ENCODE peak calls at places on chromosomes 6 and 20, in four cellular contexts. F is breast epithelium, X is stomach, L is sigmoid colon. J is an unnamed sample.

GRCh38 chr6:144283781-144284473 is 1.2 kb upstream of the UTRN start:
- DNase-seq in X (no peak), F (no peak), L (no peak), J (no peak)

GRCh38 chr6:110034637-110035096 is 56.6 kb downstream of the GPR6 start:
- DNase-seq in F (no peak), X (no peak), L (no peak), J (no peak)

GRCh38 chr6:111661541-111662041 is 55.9 kb upstream of the TRAF3IP2 start:
- DNase-seq in L (no peak), F (no peak), X (peak; percentile 60), J (no peak)

GRCh38 chr6:29953001-29953436 is 10.7 kb downstream of the HLA-A start:
- DNase-seq in X (no peak), L (no peak), F (no peak), J (no peak)

GRCh38 chr6:113306552-113307145 is 550.5 kb upstream of the MARCKS start:
- DNase-seq in X (peak; percentile 87), F (peak; percentile 73), L (peak; percentile 81), J (no peak)

GRCh38 chr20:22339091-22339881 is 245.1 kb downstream of the FOXA2 start:
- DNase-seq in X (no peak), F (no peak), L (no peak), J (peak; percentile 38)

GRCh38 chr6:136772685-136773472 is 19.4 kb downstream of the MAP3K5 start:
- DNase-seq in L (no peak), F (no peak), X (no peak), J (no peak)

GRCh38 chr20:44460795-44461141 is 14.9 kb upstream of the TTPAL start:
- DNase-seq in F (no peak), L (no peak), X (no peak), J (peak; percentile 57)

GRCh38 chr6:40356242-40356910 is 230.8 kb downstream of the LRFN2 start:
- DNase-seq in X (no peak), L (no peak), F (no peak), J (no peak)

GRCh38 chr20:54067606-54068174 is 2.7 kb downstream of the BCAS1 start:
- DNase-seq in L (no peak), F (peak; percentile 78), X (peak; percentile 94), J (no peak)

GRCh38 chr6:139531148-139531547 is 156.7 kb upstream of the CITED2 start:
- DNase-seq in F (no peak), X (no peak), L (no peak), J (no peak)

DNA sequence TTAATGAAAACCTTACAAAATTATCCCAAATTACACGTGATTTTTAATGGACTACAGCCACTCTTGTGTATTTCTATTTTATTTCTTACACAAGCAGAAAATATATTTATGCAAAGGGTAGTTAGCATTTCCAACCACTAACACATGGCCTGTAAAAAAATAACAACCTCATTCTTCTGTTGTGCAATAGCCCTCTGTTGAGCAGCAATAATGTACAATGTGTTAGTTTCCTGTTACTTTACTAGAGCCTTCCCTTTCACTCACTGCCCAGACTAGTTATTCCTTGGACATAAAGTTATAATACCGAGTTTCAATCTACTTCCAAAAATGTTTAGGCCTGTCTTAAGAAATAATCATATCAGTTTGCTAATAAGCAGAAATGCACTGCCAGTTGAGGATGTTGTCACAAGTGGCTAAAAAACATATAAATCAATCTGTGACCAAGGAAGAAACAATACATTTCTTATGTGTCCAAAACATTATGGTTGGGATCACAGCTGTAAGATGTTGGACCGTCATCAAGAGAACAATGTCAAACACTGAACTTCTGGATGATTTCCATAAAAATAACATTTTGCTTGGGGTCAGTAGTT is 73.7 kb upstream of the RNF146 start:
- DNase-seq in L (no peak), F (no peak), X (no peak), J (no peak)
- TF ChIP-seq POLR2AphosphoS5 in L (peak; percentile 58), F (no peak), X (peak; percentile 6), J (no peak)

DNA sequence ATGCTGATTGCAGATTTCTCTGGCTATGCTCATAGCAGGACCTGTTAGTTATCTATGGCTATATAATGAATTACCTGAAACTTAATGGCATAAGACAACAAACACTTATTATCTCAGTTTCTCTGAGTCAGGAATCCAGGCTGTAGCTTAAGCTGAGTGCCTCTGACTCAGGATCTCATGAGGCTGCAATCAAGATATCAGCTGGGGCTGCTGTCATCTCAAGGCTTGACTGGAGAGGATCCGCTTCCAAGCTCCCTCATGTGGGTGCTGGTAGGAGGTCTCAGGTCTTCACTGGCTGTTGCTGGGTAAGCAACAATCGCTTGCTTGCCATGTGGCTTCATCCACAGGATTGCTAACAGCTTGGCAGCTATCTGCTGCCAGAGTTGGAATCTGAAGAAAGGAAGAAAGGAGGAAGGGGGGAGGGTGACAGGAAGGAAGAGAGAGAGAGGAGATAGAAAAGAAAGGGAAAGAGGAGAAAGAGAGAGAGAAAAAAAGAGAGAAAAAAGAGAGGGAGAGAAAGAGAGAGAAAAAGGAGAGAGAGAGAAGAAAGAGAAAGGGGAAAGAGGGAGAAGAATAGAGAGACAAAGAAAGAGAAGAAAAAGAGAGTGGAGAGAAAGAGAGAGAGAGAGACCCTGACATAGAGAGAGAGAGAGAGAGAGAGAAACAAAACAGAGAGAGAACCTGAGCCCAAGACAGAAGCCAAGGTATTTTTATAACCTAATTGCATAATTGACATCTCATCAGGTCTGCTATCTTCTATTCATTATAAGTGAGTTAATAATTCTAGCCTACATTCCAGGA is 579.0 kb upstream of the BTBD3 start:
- DNase-seq in F (no peak), L (no peak), X (no peak), J (no peak)
- TF ChIP-seq POLR2AphosphoS5 in F (no peak), L (no peak), X (no peak), J (no peak)

GRCh38 chr6:12017263-12017662 is 5.2 kb downstream of the HIVEP1 start:
- DNase-seq in L (no peak), X (no peak), F (no peak), J (no peak)
- TF ChIP-seq POLR2AphosphoS5 in L (no peak), X (no peak), F (no peak), J (no peak)

DNA sequence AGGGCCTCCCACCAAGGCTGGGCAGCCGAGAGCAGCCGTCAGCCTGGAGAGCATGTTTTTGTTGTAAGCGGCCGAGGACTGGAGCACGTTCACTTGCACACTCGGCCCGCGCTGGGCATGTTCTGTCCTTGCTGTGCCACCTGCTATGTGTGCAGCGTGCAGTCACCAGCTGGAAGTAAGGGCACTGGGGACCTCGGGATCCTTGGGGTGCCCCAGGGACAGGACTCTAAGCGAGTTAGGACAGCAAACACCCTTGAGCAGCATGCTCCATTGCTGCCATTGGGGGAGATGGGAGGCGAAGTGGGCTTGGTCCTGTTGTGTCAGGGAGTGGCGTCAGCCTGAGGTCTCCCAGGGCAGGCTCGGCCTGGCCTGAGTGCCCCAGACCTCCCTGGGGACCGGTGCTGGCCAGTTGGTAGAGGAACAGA is 18.6 kb downstream of the DYNLT1 start:
- DNase-seq in L (no peak), X (peak; percentile 23), F (no peak), J (no peak)
- TF ChIP-seq POLR2AphosphoS5 in L (no peak), X (no peak), F (no peak), J (no peak)

GRCh38 chr6:150241751-150242150 is 98.9 kb downstream of the PPP1R14C start:
- DNase-seq in L (no peak), X (no peak), F (no peak), J (no peak)
- TF ChIP-seq POLR2AphosphoS5 in L (no peak), X (no peak), F (no peak), J (no peak)

GRCh38 chr20:36585410-36586125 is 12.2 kb downstream of the TGIF2 start:
- DNase-seq in X (no peak), L (no peak), F (no peak), J (no peak)
- TF ChIP-seq POLR2AphosphoS5 in X (no peak), L (no peak), F (no peak), J (no peak)

DNA sequence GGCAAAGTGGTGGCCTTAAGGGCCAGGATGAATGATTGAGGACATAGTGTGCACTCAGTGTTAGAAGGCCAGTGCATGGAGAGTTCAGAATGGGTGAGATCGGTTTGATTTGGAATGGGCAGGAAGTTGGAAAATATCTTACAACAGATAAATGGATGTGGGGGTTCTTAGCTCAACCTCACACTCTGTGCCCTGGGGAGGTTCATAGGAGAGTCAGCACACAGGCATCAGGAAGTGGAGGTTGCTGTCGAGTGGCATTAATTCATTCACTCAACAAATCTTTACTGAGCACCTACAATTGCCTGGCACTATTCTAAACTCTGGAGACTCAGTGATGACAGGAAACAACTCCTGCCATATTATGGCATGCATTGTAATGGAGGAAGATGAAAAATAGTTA is 313.7 kb upstream of the SUPT3H start:
- DNase-seq in F (no peak), L (no peak), X (no peak), J (no peak)
- TF ChIP-seq POLR2AphosphoS5 in F (no peak), L (no peak), X (no peak), J (no peak)

GRCh38 chr6:26235240-26235730 is 129.7 kb upstream of the BTN3A2 start:
- DNase-seq in L (no peak), F (no peak), X (no peak), J (no peak)
- TF ChIP-seq POLR2AphosphoS5 in L (no peak), F (no peak), X (no peak), J (no peak)

GRCh38 chr6:8268156-8268555 is 165.8 kb upstream of the EEF1E1 start:
- DNase-seq in L (no peak), F (no peak), X (no peak), J (no peak)
- TF ChIP-seq POLR2AphosphoS5 in L (no peak), F (no peak), X (no peak), J (no peak)

J was measured in SK-N-SH.